ENCODE peak calls at places on chromosomes 12 and 14, in ten cellular contexts. One of them, this sample, is unnamed.

GRCh38 chr12:52245962-52246577 is 13.0 kb downstream of the KRT7 start:
- DNase-seq in heart left ventricle: no peak
- DNase-seq in HCT116: no peak
- DNase-seq in tibial nerve: no peak
- DNase-seq in A549: peak
- DNase-seq in adrenal gland: no peak
- DNase-seq in prostate gland: no peak
- DNase-seq in gastrocnemius medialis: no peak
- DNase-seq in ovary: no peak
- DNase-seq in IMR-90: no peak
- DNase-seq in this sample: no peak

GRCh38 chr14:75725481-75725880 is 64.4 kb downstream of the TTLL5 start:
- DNase-seq in heart left ventricle: peak
- DNase-seq in HCT116: no peak
- DNase-seq in tibial nerve: no peak
- DNase-seq in A549: no peak
- DNase-seq in adrenal gland: peak
- DNase-seq in prostate gland: no peak
- DNase-seq in gastrocnemius medialis: peak
- DNase-seq in ovary: no peak
- DNase-seq in IMR-90: peak
- DNase-seq in this sample: no peak

GRCh38 chr12:50529345-50529744 is 24.6 kb downstream of the DIP2B start:
- DNase-seq in heart left ventricle: no peak
- DNase-seq in HCT116: no peak
- DNase-seq in tibial nerve: no peak
- DNase-seq in A549: no peak
- DNase-seq in adrenal gland: no peak
- DNase-seq in prostate gland: no peak
- DNase-seq in gastrocnemius medialis: no peak
- DNase-seq in ovary: no peak
- DNase-seq in IMR-90: no peak
- DNase-seq in this sample: no peak

GRCh38 chr12:72647139-72647538 is 375.0 kb downstream of the TRHDE start:
- DNase-seq in heart left ventricle: no peak
- DNase-seq in HCT116: no peak
- DNase-seq in tibial nerve: no peak
- DNase-seq in A549: no peak
- DNase-seq in adrenal gland: no peak
- DNase-seq in prostate gland: no peak
- DNase-seq in gastrocnemius medialis: no peak
- DNase-seq in ovary: no peak
- DNase-seq in IMR-90: no peak
- DNase-seq in this sample: no peak

GRCh38 chr14:20632831-20633771 is 8.4 kb downstream of the OR6S1 start:
- DNase-seq in heart left ventricle: no peak
- DNase-seq in HCT116: no peak
- DNase-seq in tibial nerve: no peak
- DNase-seq in A549: peak
- DNase-seq in adrenal gland: peak
- DNase-seq in prostate gland: no peak
- DNase-seq in gastrocnemius medialis: no peak
- DNase-seq in ovary: no peak
- DNase-seq in IMR-90: peak
- DNase-seq in this sample: no peak

GRCh38 chr12:55933158-55933798 is 2.3 kb downstream of the DGKA start:
- DNase-seq in heart left ventricle: no peak
- DNase-seq in HCT116: peak
- DNase-seq in tibial nerve: no peak
- DNase-seq in A549: peak
- DNase-seq in adrenal gland: no peak
- DNase-seq in prostate gland: peak
- DNase-seq in gastrocnemius medialis: no peak
- DNase-seq in ovary: no peak
- DNase-seq in IMR-90: no peak
- DNase-seq in this sample: no peak

GRCh38 chr14:51321036-51321435 is 81.0 kb downstream of the TMX1 start:
- DNase-seq in heart left ventricle: no peak
- DNase-seq in HCT116: no peak
- DNase-seq in tibial nerve: no peak
- DNase-seq in A549: no peak
- DNase-seq in adrenal gland: no peak
- DNase-seq in prostate gland: no peak
- DNase-seq in gastrocnemius medialis: no peak
- DNase-seq in ovary: no peak
- DNase-seq in IMR-90: no peak
- DNase-seq in this sample: no peak

GRCh38 chr14:36091096-36091495 is 85.4 kb downstream of the PTCSC3 start:
- DNase-seq in heart left ventricle: no peak
- DNase-seq in HCT116: peak
- DNase-seq in tibial nerve: no peak
- DNase-seq in A549: peak
- DNase-seq in adrenal gland: no peak
- DNase-seq in prostate gland: no peak
- DNase-seq in gastrocnemius medialis: no peak
- DNase-seq in ovary: no peak
- DNase-seq in IMR-90: peak
- DNase-seq in this sample: no peak

GRCh38 chr12:66963901-66964300 is 285.0 kb upstream of the GRIP1 start:
- DNase-seq in heart left ventricle: no peak
- DNase-seq in HCT116: no peak
- DNase-seq in tibial nerve: no peak
- DNase-seq in A549: no peak
- DNase-seq in adrenal gland: no peak
- DNase-seq in prostate gland: no peak
- DNase-seq in gastrocnemius medialis: no peak
- DNase-seq in ovary: no peak
- DNase-seq in IMR-90: no peak
- DNase-seq in this sample: no peak

GRCh38 chr14:95445676-95446075 is 70.8 kb downstream of the SYNE3 start:
- DNase-seq in heart left ventricle: no peak
- DNase-seq in HCT116: no peak
- DNase-seq in tibial nerve: no peak
- DNase-seq in A549: no peak
- DNase-seq in adrenal gland: no peak
- DNase-seq in prostate gland: no peak
- DNase-seq in gastrocnemius medialis: no peak
- DNase-seq in ovary: no peak
- DNase-seq in IMR-90: no peak
- DNase-seq in this sample: no peak

GRCh38 chr14:54976316-54976715 is 50.6 kb downstream of the WDHD1 start:
- DNase-seq in heart left ventricle: no peak
- DNase-seq in HCT116: no peak
- DNase-seq in tibial nerve: no peak
- DNase-seq in A549: no peak
- DNase-seq in adrenal gland: no peak
- DNase-seq in prostate gland: no peak
- DNase-seq in gastrocnemius medialis: no peak
- DNase-seq in ovary: no peak
- DNase-seq in IMR-90: peak
- DNase-seq in this sample: no peak

GRCh38 chr14:102789349-102789748 is 12.1 kb downstream of the TRAF3 start:
- DNase-seq in heart left ventricle: no peak
- DNase-seq in HCT116: no peak
- DNase-seq in tibial nerve: no peak
- DNase-seq in A549: no peak
- DNase-seq in adrenal gland: no peak
- DNase-seq in prostate gland: no peak
- DNase-seq in gastrocnemius medialis: no peak
- DNase-seq in ovary: no peak
- DNase-seq in IMR-90: no peak
- DNase-seq in this sample: no peak

GRCh38 chr12:22648668-22649067 is 23.7 kb downstream of the ETNK1 start:
- DNase-seq in heart left ventricle: no peak
- DNase-seq in HCT116: no peak
- DNase-seq in tibial nerve: no peak
- DNase-seq in A549: no peak
- DNase-seq in adrenal gland: no peak
- DNase-seq in prostate gland: no peak
- DNase-seq in gastrocnemius medialis: no peak
- DNase-seq in ovary: no peak
- DNase-seq in IMR-90: no peak
- DNase-seq in this sample: no peak

GRCh38 chr12:47307680-47308399 is 228.1 kb upstream of the AMIGO2 start:
- DNase-seq in heart left ventricle: no peak
- DNase-seq in HCT116: peak
- DNase-seq in tibial nerve: no peak
- DNase-seq in A549: peak
- DNase-seq in adrenal gland: peak
- DNase-seq in prostate gland: peak
- DNase-seq in gastrocnemius medialis: no peak
- DNase-seq in ovary: no peak
- DNase-seq in IMR-90: peak
- DNase-seq in this sample: no peak

GRCh38 chr12:97837401-97837800 is 374.8 kb downstream of the RMST start:
- DNase-seq in heart left ventricle: no peak
- DNase-seq in HCT116: no peak
- DNase-seq in tibial nerve: no peak
- DNase-seq in A549: no peak
- DNase-seq in adrenal gland: no peak
- DNase-seq in prostate gland: peak
- DNase-seq in gastrocnemius medialis: no peak
- DNase-seq in ovary: no peak
- DNase-seq in IMR-90: no peak
- DNase-seq in this sample: no peak

GRCh38 chr14:61362072-61362750 is 40.8 kb downstream of the PRKCH start:
- DNase-seq in heart left ventricle: no peak
- DNase-seq in HCT116: no peak
- DNase-seq in tibial nerve: no peak
- DNase-seq in A549: no peak
- DNase-seq in adrenal gland: no peak
- DNase-seq in prostate gland: no peak
- DNase-seq in gastrocnemius medialis: no peak
- DNase-seq in ovary: no peak
- DNase-seq in IMR-90: no peak
- DNase-seq in this sample: no peak

GRCh38 chr12:112328411-112329124 is 53.7 kb downstream of the HECTD4 start:
- DNase-seq in heart left ventricle: no peak
- DNase-seq in HCT116: no peak
- DNase-seq in tibial nerve: no peak
- DNase-seq in A549: no peak
- DNase-seq in adrenal gland: no peak
- DNase-seq in prostate gland: no peak
- DNase-seq in gastrocnemius medialis: no peak
- DNase-seq in ovary: no peak
- DNase-seq in IMR-90: no peak
- DNase-seq in this sample: no peak

GRCh38 chr12:69238589-69239285 is 632 bp upstream of the CPSF6 start:
- DNase-seq in heart left ventricle: no peak
- DNase-seq in HCT116: no peak
- DNase-seq in tibial nerve: no peak
- DNase-seq in A549: no peak
- DNase-seq in adrenal gland: no peak
- DNase-seq in prostate gland: no peak
- DNase-seq in gastrocnemius medialis: no peak
- DNase-seq in ovary: no peak
- DNase-seq in IMR-90: no peak
- DNase-seq in this sample: no peak

GRCh38 chr12:132189378-132190011 is 45.2 kb downstream of the NOC4L start:
- DNase-seq in heart left ventricle: peak
- DNase-seq in HCT116: peak
- DNase-seq in tibial nerve: peak
- DNase-seq in A549: peak
- DNase-seq in adrenal gland: peak
- DNase-seq in prostate gland: peak
- DNase-seq in gastrocnemius medialis: peak
- DNase-seq in ovary: peak
- DNase-seq in IMR-90: peak
- DNase-seq in this sample: peak
- TF ChIP-seq POLR2A in heart left ventricle: peak
- TF ChIP-seq POLR2A in HCT116: no peak
- TF ChIP-seq POLR2A in tibial nerve: no peak
- TF ChIP-seq POLR2A in A549: peak
- TF ChIP-seq POLR2A in adrenal gland: peak
- TF ChIP-seq POLR2A in prostate gland: peak
- TF ChIP-seq POLR2A in gastrocnemius medialis: peak
- TF ChIP-seq POLR2A in ovary: no peak
- TF ChIP-seq POLR2A in IMR-90: no peak
- TF ChIP-seq POLR2A in this sample: no peak

GRCh38 chr12:53543539-53543938 is 36.3 kb upstream of the NPFF start:
- DNase-seq in heart left ventricle: peak
- DNase-seq in HCT116: peak
- DNase-seq in tibial nerve: peak
- DNase-seq in A549: peak
- DNase-seq in adrenal gland: peak
- DNase-seq in prostate gland: peak
- DNase-seq in gastrocnemius medialis: peak
- DNase-seq in ovary: peak
- DNase-seq in IMR-90: peak
- DNase-seq in this sample: peak
- TF ChIP-seq CTCF in heart left ventricle: peak
- TF ChIP-seq CTCF in HCT116: peak
- TF ChIP-seq CTCF in tibial nerve: peak
- TF ChIP-seq CTCF in A549: peak
- TF ChIP-seq CTCF in adrenal gland: peak
- TF ChIP-seq CTCF in prostate gland: peak
- TF ChIP-seq CTCF in gastrocnemius medialis: peak
- TF ChIP-seq CTCF in ovary: peak
- TF ChIP-seq CTCF in IMR-90: peak
- TF ChIP-seq CTCF in this sample: peak

GRCh38 chr14:91453744-91454143 is 36.1 kb upstream of the CCDC88C start:
- DNase-seq in heart left ventricle: no peak
- DNase-seq in HCT116: no peak
- DNase-seq in tibial nerve: no peak
- DNase-seq in A549: no peak
- DNase-seq in adrenal gland: no peak
- DNase-seq in prostate gland: no peak
- DNase-seq in gastrocnemius medialis: no peak
- DNase-seq in ovary: no peak
- DNase-seq in IMR-90: no peak
- DNase-seq in this sample: no peak
- TF ChIP-seq POLR2A in heart left ventricle: no peak
- TF ChIP-seq POLR2A in HCT116: no peak
- TF ChIP-seq POLR2A in tibial nerve: no peak
- TF ChIP-seq POLR2A in A549: no peak
- TF ChIP-seq POLR2A in adrenal gland: no peak
- TF ChIP-seq POLR2A in prostate gland: no peak
- TF ChIP-seq POLR2A in gastrocnemius medialis: no peak
- TF ChIP-seq POLR2A in ovary: no peak
- TF ChIP-seq POLR2A in IMR-90: no peak
- TF ChIP-seq POLR2A in this sample: no peak

DNA sequence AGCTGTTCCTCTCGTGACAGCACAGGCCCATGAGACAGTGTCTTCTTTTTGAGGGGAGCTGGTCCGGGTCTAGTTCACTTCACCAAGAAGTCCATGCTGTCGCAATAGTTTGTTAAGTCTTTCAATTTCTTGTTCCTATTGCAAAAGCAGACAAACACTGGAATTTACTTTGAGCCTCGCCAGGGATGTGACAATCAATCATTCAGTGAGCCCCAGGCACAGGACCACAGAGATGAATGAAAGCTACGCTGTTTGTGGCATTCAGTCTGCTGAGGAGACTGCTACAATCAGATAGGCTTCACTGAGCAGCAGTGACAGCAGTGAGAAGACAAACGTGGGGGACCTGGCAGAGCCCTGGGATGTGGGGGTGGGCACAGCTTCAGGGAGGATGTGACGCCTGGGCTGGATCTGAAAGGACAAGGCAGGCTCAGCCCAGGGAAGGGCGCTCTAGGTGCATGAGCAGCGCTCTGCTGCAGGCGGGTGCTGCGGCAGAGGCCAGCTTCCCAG is 35.5 kb downstream of the TCTN1 start:
- DNase-seq in heart left ventricle: no peak
- DNase-seq in HCT116: no peak
- DNase-seq in tibial nerve: no peak
- DNase-seq in A549: no peak
- DNase-seq in adrenal gland: no peak
- DNase-seq in prostate gland: no peak
- DNase-seq in gastrocnemius medialis: no peak
- DNase-seq in ovary: no peak
- DNase-seq in IMR-90: no peak
- DNase-seq in this sample: no peak
- TF ChIP-seq CTCF in heart left ventricle: no peak
- TF ChIP-seq CTCF in HCT116: no peak
- TF ChIP-seq CTCF in tibial nerve: no peak
- TF ChIP-seq CTCF in A549: no peak
- TF ChIP-seq CTCF in adrenal gland: no peak
- TF ChIP-seq CTCF in prostate gland: no peak
- TF ChIP-seq CTCF in gastrocnemius medialis: no peak
- TF ChIP-seq CTCF in ovary: no peak
- TF ChIP-seq CTCF in IMR-90: no peak
- TF ChIP-seq CTCF in this sample: no peak

This sample was measured in breast epithelium.